ENCODE peak calls at places on chromosomes 4 and X, in five cellular contexts. One of them, this sample, is unnamed. For H3K4me1, the result is how much of the 10 kb centered on the place peaks cover.

GRCh38 chr4:122152699-122153328 is 683 bp downstream of the BLTP1 start:
- DNase-seq in tibial artery: peak
- DNase-seq in thoracic aorta: no peak
- DNase-seq in transverse colon: peak
- DNase-seq in tibial nerve: no peak
- DNase-seq in this sample: peak

GRCh38 chr4:101954975-101955678 is 164.6 kb downstream of the BANK1 start:
- DNase-seq in tibial artery: no peak
- DNase-seq in thoracic aorta: no peak
- DNase-seq in transverse colon: no peak
- DNase-seq in tibial nerve: no peak
- DNase-seq in this sample: no peak

GRCh38 chrX:1422135-1422465 is 30.2 kb upstream of the SLC25A6 start:
- DNase-seq in tibial artery: no peak
- DNase-seq in thoracic aorta: no peak
- DNase-seq in transverse colon: no peak
- DNase-seq in tibial nerve: no peak
- DNase-seq in this sample: no peak

GRCh38 chr4:726235-726787 is 20.7 kb downstream of the PCGF3 start:
- DNase-seq in tibial artery: no peak
- DNase-seq in thoracic aorta: no peak
- DNase-seq in transverse colon: no peak
- DNase-seq in tibial nerve: no peak
- DNase-seq in this sample: no peak

GRCh38 chr4:1033840-1034551 is 22.6 kb downstream of the FGFRL1 start:
- DNase-seq in tibial artery: peak
- DNase-seq in thoracic aorta: no peak
- DNase-seq in transverse colon: no peak
- DNase-seq in tibial nerve: peak
- DNase-seq in this sample: no peak

GRCh38 chrX:136718091-136718490 is 62.6 kb downstream of the ARHGEF6 start:
- DNase-seq in tibial artery: no peak
- DNase-seq in thoracic aorta: no peak
- DNase-seq in transverse colon: no peak
- DNase-seq in tibial nerve: no peak
- DNase-seq in this sample: no peak

GRCh38 chr4:47839259-47839658 is 1.4 kb upstream of the CORIN start:
- DNase-seq in tibial artery: no peak
- DNase-seq in thoracic aorta: no peak
- DNase-seq in transverse colon: no peak
- DNase-seq in tibial nerve: no peak
- DNase-seq in this sample: no peak

GRCh38 chrX:20224814-20225487 is 41.8 kb downstream of the RPS6KA3 start:
- DNase-seq in tibial artery: no peak
- DNase-seq in thoracic aorta: no peak
- DNase-seq in transverse colon: no peak
- DNase-seq in tibial nerve: no peak
- DNase-seq in this sample: no peak

GRCh38 chr4:137470806-137471205 is 61.5 kb downstream of the PCDH18 start:
- DNase-seq in tibial artery: no peak
- DNase-seq in thoracic aorta: no peak
- DNase-seq in transverse colon: no peak
- DNase-seq in tibial nerve: no peak
- DNase-seq in this sample: no peak

GRCh38 chr4:4347585-4347984 is 39.3 kb upstream of the NSG1 start:
- DNase-seq in tibial artery: no peak
- DNase-seq in thoracic aorta: no peak
- DNase-seq in transverse colon: no peak
- DNase-seq in tibial nerve: no peak
- DNase-seq in this sample: no peak

GRCh38 chr4:39255266-39255665 is 72.9 kb downstream of the WDR19 start:
- DNase-seq in tibial artery: no peak
- DNase-seq in thoracic aorta: no peak
- DNase-seq in transverse colon: no peak
- DNase-seq in tibial nerve: no peak
- DNase-seq in this sample: no peak

GRCh38 chr4:121277194-121278105 is 103.4 kb downstream of the QRFPR start:
- DNase-seq in tibial artery: no peak
- DNase-seq in thoracic aorta: no peak
- DNase-seq in transverse colon: peak
- DNase-seq in tibial nerve: no peak
- DNase-seq in this sample: no peak

DNA sequence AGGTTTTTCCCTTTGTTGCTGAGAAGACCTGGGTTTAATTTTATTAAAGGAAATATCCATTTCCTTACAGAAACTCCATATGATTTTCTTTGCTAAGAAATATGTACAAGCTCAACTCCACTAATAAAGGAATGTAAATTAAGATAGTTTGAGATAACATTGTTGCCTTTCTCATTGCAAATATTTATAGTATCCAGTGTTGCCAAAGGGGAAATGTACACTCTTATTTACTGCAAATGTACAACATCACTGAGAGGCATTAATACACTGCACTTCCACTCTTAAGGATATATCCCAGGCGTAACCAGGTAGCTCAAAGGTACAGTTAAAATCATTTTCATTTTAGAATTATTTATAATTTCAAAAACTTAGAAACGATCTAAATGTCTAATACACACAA is 7.5 kb upstream of the LRBA start:
- DNase-seq in tibial artery: no peak
- DNase-seq in thoracic aorta: no peak
- DNase-seq in transverse colon: no peak
- DNase-seq in tibial nerve: no peak
- DNase-seq in this sample: no peak
- H3K4me1 ChIP-seq in tibial artery: under half
- H3K4me1 ChIP-seq in thoracic aorta: under half
- H3K4me1 ChIP-seq in transverse colon: under half
- H3K4me1 ChIP-seq in tibial nerve: under half
- H3K4me1 ChIP-seq in this sample: under half

GRCh38 chr4:54541426-54542118 is 116.2 kb upstream of the KIT start:
- DNase-seq in tibial artery: no peak
- DNase-seq in thoracic aorta: no peak
- DNase-seq in transverse colon: no peak
- DNase-seq in tibial nerve: no peak
- DNase-seq in this sample: no peak

GRCh38 chr4:54542540-54543041 is 115.2 kb upstream of the KIT start:
- DNase-seq in tibial artery: no peak
- DNase-seq in thoracic aorta: no peak
- DNase-seq in transverse colon: no peak
- DNase-seq in tibial nerve: no peak
- DNase-seq in this sample: no peak

GRCh38 chr4:54540931-54541330 is 116.8 kb upstream of the KIT start:
- DNase-seq in tibial artery: no peak
- DNase-seq in thoracic aorta: no peak
- DNase-seq in transverse colon: no peak
- DNase-seq in tibial nerve: no peak
- DNase-seq in this sample: no peak

GRCh38 chr4:54542119-54542438 is 115.7 kb upstream of the KIT start:
- DNase-seq in tibial artery: no peak
- DNase-seq in thoracic aorta: no peak
- DNase-seq in transverse colon: no peak
- DNase-seq in tibial nerve: no peak
- DNase-seq in this sample: no peak

DNA sequence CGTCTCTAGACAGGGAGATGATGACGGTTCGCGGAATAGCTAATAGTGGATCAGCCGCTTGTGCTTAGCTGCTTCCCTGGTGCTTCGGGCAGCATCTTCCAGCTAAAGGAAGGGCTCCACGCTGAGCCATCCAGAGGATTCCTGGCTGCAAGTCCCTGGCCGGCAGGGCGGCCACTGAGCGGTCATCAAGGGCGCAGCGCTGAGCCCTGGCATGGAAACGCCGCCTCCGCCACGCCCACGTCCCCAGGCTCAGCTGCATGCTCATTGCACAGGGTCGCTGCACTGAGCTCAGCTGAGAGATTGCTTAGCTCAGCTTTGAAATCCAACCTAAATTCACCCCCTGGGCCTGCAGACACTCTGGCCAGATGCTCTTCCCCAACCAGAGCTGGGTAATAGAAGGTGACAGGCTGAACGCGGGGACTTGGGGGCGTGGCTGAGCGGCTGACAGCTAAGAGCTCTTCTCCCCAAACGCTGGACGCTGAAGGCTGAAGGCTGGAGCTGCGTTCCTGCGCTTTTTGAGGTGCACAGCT is 118.2 kb upstream of the KIT start:
- DNase-seq in tibial artery: peak
- DNase-seq in thoracic aorta: peak
- DNase-seq in transverse colon: peak
- DNase-seq in tibial nerve: peak
- DNase-seq in this sample: peak
- H3K4me3 ChIP-seq in tibial artery: peak
- H3K4me3 ChIP-seq in thoracic aorta: peak
- H3K4me3 ChIP-seq in transverse colon: peak
- H3K4me3 ChIP-seq in tibial nerve: peak
- H3K4me3 ChIP-seq in this sample: peak

GRCh38 chrX:53714580-53715335 is 28.2 kb upstream of the HUWE1 start:
- DNase-seq in tibial artery: no peak
- DNase-seq in thoracic aorta: no peak
- DNase-seq in transverse colon: peak
- DNase-seq in tibial nerve: no peak
- DNase-seq in this sample: no peak

GRCh38 chrX:53716328-53717088 is 30.0 kb upstream of the HUWE1 start:
- DNase-seq in tibial artery: no peak
- DNase-seq in thoracic aorta: no peak
- DNase-seq in transverse colon: peak
- DNase-seq in tibial nerve: no peak
- DNase-seq in this sample: peak

GRCh38 chrX:53718073-53718472 is 31.6 kb upstream of the HUWE1 start:
- DNase-seq in tibial artery: no peak
- DNase-seq in thoracic aorta: no peak
- DNase-seq in transverse colon: no peak
- DNase-seq in tibial nerve: no peak
- DNase-seq in this sample: no peak

GRCh38 chrX:53715336-53715924 is 28.9 kb upstream of the HUWE1 start:
- DNase-seq in tibial artery: no peak
- DNase-seq in thoracic aorta: no peak
- DNase-seq in transverse colon: no peak
- DNase-seq in tibial nerve: no peak
- DNase-seq in this sample: no peak

GRCh38 chrX:53717205-53717604 is 30.7 kb upstream of the HUWE1 start:
- DNase-seq in tibial artery: no peak
- DNase-seq in thoracic aorta: no peak
- DNase-seq in transverse colon: no peak
- DNase-seq in tibial nerve: no peak
- DNase-seq in this sample: no peak
- H3K4me1 ChIP-seq in tibial artery: under half
- H3K4me1 ChIP-seq in thoracic aorta: under half
- H3K4me1 ChIP-seq in transverse colon: under half
- H3K4me1 ChIP-seq in tibial nerve: under half
- H3K4me1 ChIP-seq in this sample: under half

DNA sequence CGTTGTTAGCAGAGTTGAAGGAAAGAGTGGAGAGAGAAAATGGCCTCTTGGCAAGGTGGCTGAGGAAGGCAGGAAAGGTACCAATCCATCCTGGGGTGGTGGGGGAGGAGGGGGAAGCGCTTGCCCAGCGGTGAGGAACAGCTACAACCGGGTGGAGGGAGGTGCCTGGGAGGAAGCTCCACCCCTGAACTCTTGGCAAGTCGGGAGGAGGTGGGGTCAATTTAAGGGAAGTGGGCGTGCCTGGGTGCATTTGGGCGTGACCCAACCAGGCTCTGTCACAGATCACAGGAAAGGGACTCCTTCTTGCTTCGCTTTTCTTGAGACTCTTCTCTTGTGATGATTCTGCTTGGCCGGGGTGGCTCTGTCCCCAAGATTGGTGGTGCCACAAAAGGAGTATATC is 41.7 kb downstream of the BCORL1 start:
- DNase-seq in tibial artery: peak
- DNase-seq in thoracic aorta: peak
- DNase-seq in transverse colon: peak
- DNase-seq in tibial nerve: peak
- DNase-seq in this sample: peak
- H3K4me3 ChIP-seq in tibial artery: no peak
- H3K4me3 ChIP-seq in thoracic aorta: no peak
- H3K4me3 ChIP-seq in transverse colon: no peak
- H3K4me3 ChIP-seq in tibial nerve: no peak
- H3K4me3 ChIP-seq in this sample: no peak

DNA sequence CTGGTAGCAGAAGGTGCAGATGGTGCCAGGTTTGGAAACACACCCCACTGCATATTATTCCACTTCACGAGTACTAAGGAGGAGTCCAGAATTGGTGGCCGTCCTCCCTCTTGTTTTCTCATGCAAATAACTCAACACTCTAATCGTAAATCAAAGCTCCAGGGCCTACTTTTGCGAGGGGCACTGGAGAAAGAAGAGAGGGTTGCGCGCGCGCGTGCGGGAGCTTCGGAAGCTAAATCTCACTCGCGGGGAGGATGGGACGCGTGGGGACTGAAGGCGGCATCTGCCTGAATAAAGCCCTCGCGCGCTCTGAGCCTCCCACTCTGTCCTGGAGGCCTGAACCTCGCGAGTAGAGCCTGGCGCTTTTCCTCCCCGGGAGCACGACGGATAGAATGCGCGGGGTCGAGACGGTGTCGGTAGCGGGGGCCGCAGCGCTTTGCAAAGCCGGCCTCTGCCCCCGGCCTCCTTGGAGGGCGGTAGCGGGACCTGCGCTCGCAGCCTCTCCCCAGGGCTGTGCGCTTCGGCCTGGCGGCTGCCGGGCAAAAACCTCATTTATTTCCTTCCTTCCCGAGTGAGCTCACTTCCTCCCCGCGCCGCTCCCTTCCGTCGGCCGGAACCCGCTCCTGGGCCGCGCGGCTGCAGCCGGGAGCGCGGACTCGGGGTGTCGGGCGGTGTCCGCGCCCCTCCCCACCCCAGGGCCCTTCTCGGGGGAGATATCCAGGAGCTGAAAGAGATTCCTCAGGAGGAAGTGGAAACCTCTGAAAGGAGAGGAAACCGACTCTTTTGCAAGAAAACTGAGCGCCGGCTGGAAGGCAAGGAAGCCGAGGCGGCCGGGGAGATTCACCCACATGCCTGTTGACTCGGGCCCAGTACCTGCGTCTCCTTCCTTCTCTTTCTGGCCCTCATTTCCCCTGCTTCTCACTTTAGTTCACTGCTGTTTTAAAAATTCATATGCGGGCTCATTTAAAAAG is 20.7 kb downstream of the HAND2 start:
- DNase-seq in tibial artery: peak
- DNase-seq in thoracic aorta: no peak
- DNase-seq in transverse colon: no peak
- DNase-seq in tibial nerve: no peak
- DNase-seq in this sample: no peak
- H3K4me1 ChIP-seq in tibial artery: under half
- H3K4me1 ChIP-seq in thoracic aorta: under half
- H3K4me1 ChIP-seq in transverse colon: under half
- H3K4me1 ChIP-seq in tibial nerve: under half
- H3K4me1 ChIP-seq in this sample: under half